ENCODE peak calls at places on chromosomes 1 and 21, in five cellular contexts. Y is A549, I is HepG2, J is K562, G is GM12878. T is an unnamed sample.

GRCh38 chr1:38000529-38001453 is 4.5 kb downstream of the FHL3 start:
- DNase-seq in Y (no peak), I (peak; percentile 56), J (peak; percentile 61), G (no peak), T (peak; percentile 56)

GRCh38 chr1:159647616-159648015 is 60.0 kb downstream of the APCS start:
- DNase-seq in Y (no peak), I (no peak), J (no peak), G (no peak), T (no peak)

GRCh38 chr1:10969267-10969970 is 43.0 kb upstream of the TARDBP start:
- DNase-seq in Y (no peak), I (no peak), J (no peak), G (no peak), T (no peak)

GRCh38 chr1:24683713-24684162 is 40.6 kb downstream of the SRRM1 start:
- DNase-seq in Y (peak; percentile 85), I (peak; percentile 59), J (peak; percentile 74), G (no peak), T (no peak)

GRCh38 chr1:61202854-61203603 is 120.7 kb downstream of the NFIA start:
- DNase-seq in Y (no peak), I (no peak), J (no peak), G (no peak), T (no peak)

GRCh38 chr1:221945669-221946068 is 203.8 kb upstream of the DUSP10 start:
- DNase-seq in Y (no peak), I (no peak), J (no peak), G (no peak), T (no peak)

GRCh38 chr1:110677016-110677415 is 2.3 kb upstream of the KCNA3 start:
- DNase-seq in Y (no peak), I (no peak), J (no peak), G (no peak), T (no peak)

GRCh38 chr21:26389971-26390641 is 183.0 kb downstream of the CYYR1 start:
- DNase-seq in Y (peak; percentile 75), I (no peak), J (no peak), G (no peak), T (no peak)

GRCh38 chr1:210800301-210800700 is 333.6 kb downstream of the KCNH1 start:
- DNase-seq in Y (no peak), I (no peak), J (no peak), G (no peak), T (no peak)

GRCh38 chr1:235818632-235819136 is 48.0 kb downstream of the LYST start:
- DNase-seq in Y (no peak), I (no peak), J (no peak), G (no peak), T (no peak)

GRCh38 chr21:16992448-16992847 is 520.4 kb upstream of the CXADR start:
- DNase-seq in Y (no peak), I (peak; percentile 7), J (no peak), G (no peak), T (no peak)

GRCh38 chr1:244242446-244242845 is 191.4 kb downstream of the ZBTB18 start:
- DNase-seq in Y (no peak), I (no peak), J (no peak), G (no peak), T (no peak)

GRCh38 chr21:40847956-40848355 is 998 bp upstream of the DSCAM start:
- DNase-seq in Y (no peak), I (no peak), J (no peak), G (no peak), T (no peak)

GRCh38 chr1:172321429-172321828 is 99.1 kb upstream of the C1orf105 start:
- DNase-seq in Y (peak; percentile 65), I (no peak), J (no peak), G (no peak), T (no peak)

GRCh38 chr1:216462061-216462775 is 39.0 kb upstream of the USH2A start:
- DNase-seq in Y (peak; percentile 13), I (no peak), J (no peak), G (no peak), T (no peak)

GRCh38 chr1:67787746-67788145 is 45.5 kb downstream of the GNG12 start:
- DNase-seq in Y (no peak), I (no peak), J (no peak), G (no peak), T (no peak)

GRCh38 chr21:34280389-34280795 is 83.4 kb upstream of the KCNE2 start:
- DNase-seq in Y (no peak), I (no peak), J (peak; percentile 4), G (no peak), T (no peak)

GRCh38 chr1:209207701-209208286 is 375.7 kb upstream of the CAMK1G start:
- DNase-seq in Y (peak; percentile 45), I (peak; percentile 24), J (peak; percentile 60), G (no peak), T (peak; percentile 82)

GRCh38 chr1:54887665-54888071 is 673 bp upstream of the DHCR24 start:
- DNase-seq in Y (no peak), I (no peak), J (no peak), G (no peak), T (no peak)

GRCh38 chr1:204350857-204351573 is 8.7 kb downstream of the PLEKHA6 start:
- DNase-seq in Y (no peak), I (no peak), J (peak; percentile 28), G (no peak), T (peak; percentile 99)

GRCh38 chr1:113770031-113770430 is 10.7 kb upstream of the PHTF1 start:
- DNase-seq in Y (no peak), I (no peak), J (no peak), G (no peak), T (no peak)

GRCh38 chr1:183483224-183483623 is 10.9 kb downstream of the SMG7 start:
- DNase-seq in Y (no peak), I (no peak), J (no peak), G (no peak), T (no peak)

GRCh38 chr1:237677979-237678378 is 212.7 kb downstream of the ZP4 start:
- DNase-seq in Y (peak; percentile 36), I (no peak), J (no peak), G (no peak), T (no peak)

GRCh38 chr1:85109475-85109874 is 61.2 kb upstream of the MCOLN3 start:
- DNase-seq in Y (peak; percentile 65), I (peak; percentile 54), J (peak; percentile 76), G (no peak), T (no peak)
- TF ChIP-seq KDM1A in Y (no peak), I (no peak), J (no peak), G (no peak), T (no peak)

DNA sequence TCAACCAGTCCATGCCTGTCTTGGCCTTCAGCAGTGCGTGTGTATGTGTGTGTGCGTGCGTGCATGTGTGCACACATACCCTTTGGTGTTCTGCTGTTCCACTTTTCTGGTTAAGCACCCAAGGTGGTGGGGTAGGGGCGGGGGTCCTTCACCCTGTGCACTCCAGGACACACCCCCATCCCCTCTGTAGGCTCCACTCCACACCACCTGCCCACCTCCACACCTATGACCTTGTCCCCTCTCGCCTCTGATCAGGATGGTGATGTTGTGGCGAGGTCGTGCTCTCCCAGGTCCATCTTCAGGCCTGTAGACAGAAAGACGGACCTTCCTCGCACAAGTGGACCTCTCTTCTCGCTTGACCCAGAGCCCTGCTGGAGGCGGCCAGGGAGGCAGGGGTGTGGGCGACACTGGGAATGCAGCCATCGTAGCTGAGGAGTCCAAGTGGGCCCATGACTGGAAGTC is 44.6 kb downstream of the WDR4 start:
- DNase-seq in Y (no peak), I (no peak), J (peak; percentile 21), G (no peak), T (no peak)
- TF ChIP-seq KDM1A in Y (no peak), I (no peak), J (no peak), G (no peak), T (no peak)

GRCh38 chr1:181659348-181659957 is 176.1 kb downstream of the CACNA1E start:
- DNase-seq in Y (no peak), I (peak; percentile 61), J (no peak), G (no peak), T (no peak)
- TF ChIP-seq KDM1A in Y (no peak), I (no peak), J (no peak), G (no peak), T (no peak)

DNA sequence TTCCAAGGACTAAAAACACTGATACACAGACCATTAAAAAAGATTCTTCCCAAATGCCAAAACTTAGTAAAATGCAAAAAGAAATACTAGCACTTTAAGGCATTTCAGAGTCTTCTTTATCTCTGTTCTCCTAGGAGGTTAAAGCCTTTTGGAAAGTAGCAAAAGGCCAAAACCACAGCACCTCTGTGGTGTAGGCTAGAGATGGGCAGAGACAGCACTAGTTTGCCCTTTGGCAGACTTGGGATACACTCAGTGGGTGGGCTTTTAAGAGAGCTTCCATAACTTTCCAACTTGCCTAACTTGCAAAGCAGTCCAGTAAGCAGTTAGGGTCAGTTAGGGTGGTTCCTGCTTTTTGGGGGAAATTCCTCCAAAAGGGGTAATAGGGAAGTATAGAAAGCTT is 17.8 kb upstream of the PTCH2 start:
- DNase-seq in Y (no peak), I (no peak), J (no peak), G (no peak), T (no peak)
- TF ChIP-seq KDM1A in Y (no peak), I (no peak), J (no peak), G (no peak), T (no peak)

DNA sequence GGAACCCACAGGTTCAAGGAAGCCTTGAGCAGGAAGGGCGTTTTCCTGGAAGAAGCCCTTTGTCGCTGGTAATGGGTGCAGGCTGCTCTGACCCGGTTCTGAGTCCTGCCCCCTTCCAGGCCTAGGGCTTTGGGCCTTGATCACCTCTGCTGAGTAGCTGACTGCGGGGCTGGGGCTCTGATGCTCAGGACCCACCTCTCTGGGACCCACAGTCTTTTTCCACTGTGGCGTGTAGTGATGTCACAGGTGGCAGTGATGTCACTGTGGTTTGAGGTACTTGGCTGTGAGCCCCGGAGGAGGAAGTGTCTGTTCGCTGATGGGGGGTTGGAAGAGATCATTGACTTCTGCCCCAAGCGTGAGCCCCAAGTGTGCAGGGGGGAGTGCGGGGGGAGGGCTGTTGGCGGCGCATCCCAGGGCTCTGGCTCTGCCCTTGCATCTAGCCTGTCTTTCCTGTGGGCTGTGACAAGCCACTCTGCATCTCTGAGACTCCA is 6.9 kb downstream of the TNFRSF1B start:
- DNase-seq in Y (no peak), I (no peak), J (peak; percentile 74), G (no peak), T (no peak)
- TF ChIP-seq KDM1A in Y (no peak), I (no peak), J (no peak), G (no peak), T (no peak)

GRCh38 chr1:225341642-225342041 is 86.2 kb downstream of the LBR start:
- DNase-seq in Y (no peak), I (no peak), J (no peak), G (no peak), T (no peak)

GRCh38 chr1:225348400-225348799 is 79.4 kb downstream of the LBR start:
- DNase-seq in Y (no peak), I (no peak), J (no peak), G (no peak), T (no peak)

GRCh38 chr1:225342695-225343094 is 85.1 kb downstream of the LBR start:
- DNase-seq in Y (no peak), I (no peak), J (no peak), G (no peak), T (no peak)

GRCh38 chr1:225347123-225347683 is 80.6 kb downstream of the LBR start:
- DNase-seq in Y (no peak), I (no peak), J (no peak), G (peak; percentile 9), T (no peak)

GRCh38 chr1:225343618-225344017 is 84.2 kb downstream of the LBR start:
- DNase-seq in Y (peak; percentile 33), I (peak; percentile 28), J (peak; percentile 28), G (no peak), T (no peak)
- TF ChIP-seq KDM1A in Y (no peak), I (no peak), J (no peak), G (no peak), T (no peak)